ENCODE peak calls at places on chromosome 6, in four cellular contexts. J, D, Q and T are unnamed samples.

GRCh38 chr6:18121580-18122127 is 823 bp downstream of the NHLRC1 start:
- DNase-seq in Q (no peak), D (peak), J (peak), T (no peak)

GRCh38 chr6:41505084-41506049 is 40.8 kb upstream of the FOXP4 start:
- DNase-seq in J (no peak), D (no peak), Q (no peak), T (no peak)

GRCh38 chr6:120198033-120198432 is 848.5 kb upstream of the MAN1A1 start:
- DNase-seq in D (peak), Q (no peak), J (no peak), T (no peak)

GRCh38 chr6:56752009-56752408 is 109.3 kb upstream of the DST start:
- DNase-seq in Q (no peak), D (no peak), J (no peak), T (no peak)

GRCh38 chr6:134421496-134421895 is 103.6 kb upstream of the SGK1 start:
- DNase-seq in J (no peak), D (no peak), Q (no peak), T (no peak)

GRCh38 chr6:56909115-56909907 is 45.6 kb upstream of the BEND6 start:
- DNase-seq in D (no peak), J (no peak), Q (no peak), T (no peak)

GRCh38 chr6:37757381-37757780 is 59.7 kb upstream of the MDGA1 start:
- DNase-seq in D (no peak), Q (no peak), J (no peak), T (no peak)

GRCh38 chr6:147390909-147391536 is 117.5 kb upstream of the SAMD5 start:
- DNase-seq in J (peak), Q (no peak), D (peak), T (peak)

GRCh38 chr6:131844243-131844841 is 36.5 kb downstream of the ENPP1 start:
- DNase-seq in J (no peak), Q (no peak), D (peak), T (no peak)

GRCh38 chr6:158022749-158023596 is 41.3 kb downstream of the SYNJ2 start:
- DNase-seq in J (no peak), Q (no peak), D (no peak), T (no peak)

GRCh38 chr6:154156135-154156948 is 117.3 kb downstream of the OPRM1 start:
- DNase-seq in D (peak), J (peak), Q (no peak), T (peak)

GRCh38 chr6:128598561-128598960 is 78.2 kb upstream of the PTPRK start:
- DNase-seq in J (no peak), D (no peak), Q (no peak), T (no peak)

GRCh38 chr6:4212588-4212987 is 77.2 kb upstream of the ECI2 start:
- DNase-seq in Q (no peak), D (no peak), J (no peak), T (no peak)

GRCh38 chr6:108876929-108877775 is 28.9 kb downstream of the ARMC2 start:
- DNase-seq in D (no peak), Q (no peak), J (no peak), T (no peak)

GRCh38 chr6:3032986-3033385 is 33.3 kb downstream of the NQO2 start:
- DNase-seq in J (no peak), Q (no peak), D (no peak), T (no peak)

GRCh38 chr6:135328136-135328535 is 147.0 kb downstream of the MYB start:
- DNase-seq in D (no peak), J (no peak), Q (no peak), T (no peak)

GRCh38 chr6:165925474-165926156 is 242.0 kb downstream of the TBXT start:
- DNase-seq in J (no peak), D (no peak), Q (no peak), T (no peak)

GRCh38 chr6:36099872-36100483 is 30.3 kb upstream of the MAPK13 start:
- DNase-seq in J (peak), D (no peak), Q (no peak), T (no peak)

GRCh38 chr6:157054531-157054979 is 268.8 kb downstream of the TMEM242 start:
- DNase-seq in Q (no peak), J (no peak), D (no peak), T (no peak)

GRCh38 chr6:152471459-152472070 is 165.6 kb downstream of the SYNE1 start:
- DNase-seq in Q (no peak), J (no peak), D (no peak), T (peak)

GRCh38 chr6:130167655-130168054 is 55.1 kb downstream of the SAMD3 start:
- DNase-seq in D (no peak), J (no peak), Q (no peak), T (no peak)

GRCh38 chr6:35360349-35361138 is 18.2 kb downstream of the PPARD start:
- DNase-seq in D (peak), Q (no peak), J (no peak), T (peak)

GRCh38 chr6:30769088-30769852 is 24.9 kb upstream of the IER3 start:
- DNase-seq in Q (no peak), J (peak), D (peak), T (peak)
- TF ChIP-seq CHD4 in Q (no peak), J (no peak), D (no peak), T (no peak)

GRCh38 chr6:170423814-170424633 is 117.5 kb downstream of the FAM120B start:
- DNase-seq in J (no peak), D (peak), Q (no peak), T (no peak)
- TF ChIP-seq CHD4 in J (no peak), D (no peak), Q (no peak), T (no peak)

GRCh38 chr6:43940071-43940392 is 170.0 kb downstream of the VEGFA start:
- DNase-seq in Q (no peak), D (no peak), J (no peak), T (no peak)

GRCh38 chr6:43939281-43940070 is 169.5 kb downstream of the VEGFA start:
- DNase-seq in D (no peak), J (no peak), Q (no peak), T (no peak)

GRCh38 chr6:43942011-43942442 is 172.0 kb downstream of the VEGFA start:
- DNase-seq in J (no peak), D (no peak), Q (no peak), T (no peak)

GRCh38 chr6:43941174-43941573 is 171.2 kb downstream of the VEGFA start:
- DNase-seq in J (no peak), D (no peak), Q (no peak), T (no peak)

GRCh38 chr6:43940393-43941087 is 170.5 kb downstream of the VEGFA start:
- DNase-seq in Q (no peak), J (no peak), D (no peak), T (no peak)
- TF ChIP-seq CHD4 in Q (no peak), J (no peak), D (no peak), T (no peak)

GRCh38 chr6:170132011-170132521 is 158.8 kb downstream of the DLL1 start:
- DNase-seq in D (no peak), Q (no peak), J (no peak), T (no peak)
- TF ChIP-seq CHD4 in D (no peak), Q (no peak), J (no peak), T (no peak)